ENCODE peak calls at places on chromosomes 2 and 18, in eight cellular contexts. C is WTC11, J is cardiac muscle cell, G is vagina, D is GM10248, A is Calu3, Z is sigmoid colon, Y is neural crest cell. T is an unnamed sample.

GRCh38 chr2:58939388-58939787 is 698.3 kb upstream of the FANCL start:
- DNase-seq in C (no peak), J (no peak), G (no peak), D (no peak), A (no peak), Z (no peak), Y (no peak), T (no peak)

GRCh38 chr2:236367791-236368289 is 103.6 kb upstream of the ASB18 start:
- DNase-seq in C (no peak), J (no peak), G (peak; percentile 91), D (no peak), A (no peak), Z (no peak), Y (no peak), T (no peak)

GRCh38 chr2:106977707-106978106 is 91.7 kb upstream of the ST6GAL2 start:
- DNase-seq in C (no peak), J (no peak), G (no peak), D (no peak), A (no peak), Z (no peak), Y (no peak), T (no peak)

GRCh38 chr18:57410749-57411148 is 24.4 kb upstream of the ONECUT2 start:
- DNase-seq in C (no peak), J (no peak), G (no peak), D (no peak), A (no peak), Z (no peak), Y (no peak), T (no peak)

GRCh38 chr2:172246649-172247048 is 143.9 kb upstream of the DLX2 start:
- DNase-seq in C (no peak), J (no peak), G (no peak), D (no peak), A (no peak), Z (no peak), Y (no peak), T (no peak)

GRCh38 chr2:98560256-98560771 is 48.0 kb downstream of the COA5 start:
- DNase-seq in C (no peak), J (no peak), G (no peak), D (no peak), A (no peak), Z (peak; percentile 83), Y (no peak), T (no peak)

GRCh38 chr2:237227190-237227988 is 141.7 kb downstream of the COPS8 start:
- DNase-seq in C (no peak), J (no peak), G (no peak), D (no peak), A (peak; percentile 50), Z (no peak), Y (no peak), T (no peak)

GRCh38 chr2:37148325-37148724 is 8.5 kb downstream of the EIF2AK2 start:
- DNase-seq in C (no peak), J (no peak), G (no peak), D (no peak), A (peak; percentile 45), Z (no peak), Y (no peak), T (no peak)

GRCh38 chr2:212863185-212863588 is 288.2 kb downstream of the IKZF2 start:
- DNase-seq in C (peak; percentile 54), J (peak; percentile 6), G (no peak), D (peak; percentile 6), A (peak; percentile 16), Z (no peak), Y (no peak), T (no peak)

GRCh38 chr2:152342259-152343046 is 7.5 kb downstream of the FMNL2 start:
- DNase-seq in C (no peak), J (no peak), G (no peak), D (no peak), A (no peak), Z (no peak), Y (no peak), T (no peak)

GRCh38 chr2:49937432-49937831 is 783.1 kb upstream of the FSHR start:
- DNase-seq in C (no peak), J (no peak), G (no peak), D (no peak), A (no peak), Z (no peak), Y (no peak), T (no peak)

GRCh38 chr18:78293940-78294401 is 685.6 kb upstream of the SALL3 start:
- DNase-seq in C (no peak), J (no peak), G (no peak), D (no peak), A (no peak), Z (no peak), Y (no peak), T (no peak)

GRCh38 chr2:69436937-69437750 is at the start of gene NFU1:
- DNase-seq in C (peak; percentile 94), J (peak; percentile 97), G (no peak), D (peak; percentile 98), A (peak; percentile 90), Z (peak; percentile 98), Y (peak; percentile 89), T (peak; percentile 98)

GRCh38 chr2:216464104-216464720 is 34.4 kb upstream of the RPL37A start:
- DNase-seq in C (no peak), J (peak; percentile 79), G (no peak), D (no peak), A (no peak), Z (no peak), Y (no peak), T (no peak)

GRCh38 chr2:226631671-226632070 is 167.9 kb downstream of the IRS1 start:
- DNase-seq in C (no peak), J (no peak), G (no peak), D (no peak), A (no peak), Z (peak; percentile 90), Y (no peak), T (no peak)

GRCh38 chr2:53715568-53715967 is 52.0 kb upstream of the CHAC2 start:
- DNase-seq in C (no peak), J (no peak), G (no peak), D (no peak), A (no peak), Z (no peak), Y (no peak), T (no peak)

GRCh38 chr2:114032705-114033104 is 142.8 kb downstream of the ACTR3 start:
- DNase-seq in C (no peak), J (no peak), G (no peak), D (no peak), A (no peak), Z (no peak), Y (no peak), T (no peak)

GRCh38 chr2:202064206-202064880 is 8.7 kb upstream of the KIAA2012 start:
- DNase-seq in C (no peak), J (peak; percentile 44), G (no peak), D (no peak), A (no peak), Z (no peak), Y (peak; percentile 36), T (no peak)

GRCh38 chr2:129462967-129463366 is 516.5 kb upstream of the RAB6C start:
- DNase-seq in C (no peak), J (no peak), G (no peak), D (no peak), A (no peak), Z (no peak), Y (no peak), T (no peak)

DNA sequence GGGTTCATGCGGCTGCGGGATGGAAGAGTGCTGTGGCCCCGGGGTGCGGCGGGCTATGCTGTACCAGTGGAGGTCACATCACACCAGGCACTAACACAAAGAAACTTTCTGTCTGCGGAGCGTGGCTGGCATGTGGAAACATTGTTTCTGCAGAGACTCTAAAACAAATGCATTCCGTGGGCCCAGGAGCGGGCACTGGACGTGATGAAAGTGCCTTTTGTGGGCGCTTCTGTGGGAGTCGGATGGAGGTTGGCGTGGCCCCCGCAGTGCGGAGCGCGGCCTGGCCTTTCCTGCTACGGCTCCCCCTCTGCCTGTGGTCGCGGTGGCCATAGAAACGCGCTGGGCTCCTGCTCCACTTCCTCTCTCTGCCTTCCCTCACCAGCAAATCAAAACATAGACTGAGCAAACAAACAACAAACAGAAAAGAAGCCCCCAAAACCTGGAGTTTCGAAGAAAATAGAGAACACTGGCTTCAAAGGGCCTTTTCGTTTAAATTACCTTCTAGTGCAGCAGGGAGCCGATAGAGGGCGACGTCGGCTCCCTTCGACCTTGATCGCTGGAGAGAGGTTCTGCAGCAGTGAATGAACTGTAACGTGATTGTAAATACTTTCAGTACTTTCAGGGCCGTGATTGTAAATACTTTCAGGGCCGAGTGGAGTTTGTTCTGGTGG is 51.4 kb downstream of the KIF5C start:
- DNase-seq in C (peak; percentile 61), J (peak; percentile 56), G (no peak), D (peak; percentile 75), A (peak; percentile 58), Z (no peak), Y (peak; percentile 48), T (no peak)
- TF ChIP-seq CTCF in C (peak; percentile 47), J (peak; percentile 74), G (peak; percentile 57), D (peak; percentile 78), A (peak; percentile 50), Z (peak; percentile 14), Y (peak; percentile 71), T (peak; percentile 93)

DNA sequence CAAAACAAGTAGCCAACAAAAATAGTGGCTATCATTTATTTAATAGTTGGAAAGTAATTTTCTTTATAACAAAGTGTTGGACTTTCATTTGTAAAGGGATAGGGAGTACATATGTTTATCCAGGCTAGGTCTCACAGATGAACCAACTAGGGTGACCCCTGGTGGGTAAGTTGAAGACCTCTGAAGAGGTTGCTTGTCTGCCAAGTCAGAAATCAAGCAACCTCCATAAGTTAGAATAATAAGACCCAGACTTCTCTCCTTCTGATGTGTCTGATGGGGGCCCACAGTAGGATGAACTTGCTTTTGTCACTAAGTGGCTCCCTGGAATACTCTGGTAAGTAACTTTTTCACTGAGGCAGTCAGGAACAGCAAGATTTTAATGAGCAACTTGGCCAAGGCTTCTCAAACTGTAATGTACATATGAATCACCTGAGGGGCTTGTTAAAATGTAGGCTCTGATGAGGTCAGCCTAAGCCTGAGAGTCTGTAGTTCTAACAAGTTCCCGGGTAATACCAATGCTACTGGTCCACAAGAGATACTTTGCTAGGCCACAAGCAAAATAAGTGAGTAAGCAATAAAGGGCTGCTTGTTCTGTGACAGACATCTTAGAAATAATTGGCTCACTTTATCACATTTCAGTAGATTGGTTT is 319.6 kb downstream of the PIK3C3 start:
- DNase-seq in C (no peak), J (peak; percentile 60), G (no peak), D (peak; percentile 11), A (no peak), Z (no peak), Y (no peak), T (no peak)
- TF ChIP-seq CTCF in C (no peak), J (peak; percentile 33), G (no peak), D (peak; percentile 20), A (no peak), Z (no peak), Y (peak; percentile 45), T (peak; percentile 39)

GRCh38 chr18:35661483-35662146 is 80.1 kb downstream of the GALNT1 start:
- DNase-seq in C (no peak), J (no peak), G (no peak), D (peak; percentile 9), A (no peak), Z (no peak), Y (no peak), T (no peak)
- TF ChIP-seq CTCF in C (no peak), J (no peak), G (no peak), D (no peak), A (no peak), Z (no peak), Y (peak; percentile 43), T (peak; percentile 34)

DNA sequence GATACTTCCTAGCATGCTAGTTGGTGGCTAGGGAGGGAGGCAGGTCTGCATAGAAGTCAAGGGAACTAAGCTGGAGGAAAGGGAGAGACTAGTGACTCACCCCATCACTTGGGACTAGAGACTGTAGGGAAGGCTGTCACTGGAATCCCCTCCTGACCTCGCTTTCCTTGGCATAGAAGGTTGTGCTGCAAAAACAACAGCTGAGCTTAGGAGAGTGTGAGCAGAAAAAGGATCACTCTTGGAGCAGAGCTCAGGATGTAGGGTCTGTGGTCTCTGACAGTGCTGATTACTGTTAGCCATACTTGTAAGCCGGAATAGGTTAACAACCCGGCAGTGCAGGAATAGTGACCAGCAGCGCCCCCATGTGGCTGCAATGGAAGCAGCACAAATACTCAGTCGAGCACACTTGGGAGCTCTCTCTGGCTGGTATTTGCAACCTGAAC is 66.9 kb upstream of the SMAD2 start:
- DNase-seq in C (peak; percentile 85), J (no peak), G (no peak), D (no peak), A (peak; percentile 35), Z (no peak), Y (no peak), T (peak; percentile 55)
- TF ChIP-seq CTCF in C (peak; percentile 83), J (peak; percentile 46), G (no peak), D (peak; percentile 13), A (peak; percentile 53), Z (no peak), Y (peak; percentile 62), T (peak; percentile 60)